ENCODE peak calls at places on chromosomes 5 and 9, in eight cellular contexts. U is HFF-Myc, X is neuronal stem cell, W is heart left ventricle, P is gastrocnemius medialis, S is skeletal muscle cell, D is K562, R is esophagus squamous epithelium. O is an unnamed sample.

GRCh38 chr9:32703635-32704034 is 68.2 kb upstream of the TAF1L start:
- DNase-seq in D (no peak), U (no peak), W (no peak), X (no peak), R (no peak), S (no peak), P (no peak), O (peak; percentile 9)

GRCh38 chr5:88882321-88883038 is 504 bp downstream of the MEF2C start:
- DNase-seq in D (no peak), S (no peak), P (no peak), R (no peak), U (no peak), W (no peak), X (no peak), O (no peak)

GRCh38 chr5:150783422-150783928 is 4.9 kb downstream of the SMIM3 start:
- DNase-seq in S (peak; percentile 70), W (peak; percentile 69), P (no peak), U (no peak), D (no peak), R (no peak), X (no peak), O (peak; percentile 99)

GRCh38 chr5:116453920-116454319 is 120.7 kb downstream of the SEMA6A start:
- DNase-seq in U (no peak), R (no peak), P (no peak), S (no peak), X (no peak), D (no peak), W (no peak), O (no peak)

GRCh38 chr5:8413975-8414374 is 545.0 kb downstream of the MTRR start:
- DNase-seq in P (no peak), U (no peak), D (no peak), S (no peak), W (no peak), X (no peak), R (no peak), O (no peak)

GRCh38 chr9:92610470-92611420 is 59.2 kb downstream of the IPPK start:
- DNase-seq in D (no peak), S (peak; percentile 58), W (peak; percentile 74), U (no peak), P (no peak), R (no peak), X (no peak), O (no peak)

GRCh38 chr5:17918373-17919104 is 284.3 kb downstream of the TAF11L14 start:
- DNase-seq in D (no peak), P (no peak), R (no peak), X (no peak), S (no peak), U (no peak), W (no peak), O (no peak)

GRCh38 chr9:108108290-108108689 is 618.7 kb upstream of the KLF4 start:
- DNase-seq in X (no peak), D (peak; percentile 29), S (no peak), U (no peak), P (no peak), R (no peak), W (no peak), O (no peak)

GRCh38 chr5:61256474-61256873 is 75.6 kb upstream of the ZSWIM6 start:
- DNase-seq in U (no peak), P (no peak), R (no peak), X (no peak), D (no peak), S (no peak), W (peak; percentile 73), O (no peak)

GRCh38 chr9:129247285-129248153 is 69.5 kb upstream of the IER5L start:
- DNase-seq in U (no peak), P (no peak), X (no peak), D (no peak), W (no peak), S (no peak), R (no peak), O (no peak)

GRCh38 chr9:134463293-134463692 is 137.0 kb downstream of the RXRA start:
- DNase-seq in S (no peak), U (no peak), R (no peak), W (no peak), P (no peak), D (no peak), X (no peak), O (no peak)

GRCh38 chr5:143913008-143913752 is 101.2 kb downstream of the HMHB1 start:
- DNase-seq in R (no peak), D (no peak), W (no peak), U (no peak), P (no peak), S (peak; percentile 77), X (no peak), O (no peak)

GRCh38 chr5:117425163-117425562 is 850.5 kb upstream of the SEMA6A start:
- DNase-seq in U (no peak), D (no peak), W (no peak), P (no peak), R (no peak), X (no peak), S (no peak), O (no peak)

GRCh38 chr5:80041536-80041935 is 6.4 kb downstream of the THBS4 start:
- DNase-seq in X (no peak), U (peak; percentile 11), D (no peak), P (no peak), W (no peak), R (no peak), S (no peak), O (no peak)

GRCh38 chr5:158739941-158740340 is 359.8 kb downstream of the EBF1 start:
- DNase-seq in U (no peak), W (no peak), S (no peak), D (no peak), X (no peak), P (no peak), R (no peak), O (no peak)

GRCh38 chr9:122087406-122088200 is 5.5 kb downstream of the TTLL11 start:
- DNase-seq in X (no peak), R (no peak), P (no peak), D (no peak), S (no peak), W (no peak), U (no peak), O (no peak)

GRCh38 chr9:126672634-126673284 is 59.0 kb downstream of the LMX1B start:
- DNase-seq in P (no peak), D (no peak), S (no peak), W (no peak), U (no peak), R (no peak), X (no peak), O (no peak)

GRCh38 chr5:43017438-43017820 is 22.7 kb downstream of the ANXA2R start:
- DNase-seq in D (no peak), R (no peak), S (no peak), U (no peak), P (no peak), W (no peak), X (no peak), O (no peak)

GRCh38 chr5:141604318-141604717 is 14.5 kb downstream of the DIAPH1 start:
- DNase-seq in D (peak; percentile 63), S (peak; percentile 83), U (peak; percentile 87), P (peak; percentile 84), R (no peak), W (no peak), X (no peak), O (no peak)

DNA sequence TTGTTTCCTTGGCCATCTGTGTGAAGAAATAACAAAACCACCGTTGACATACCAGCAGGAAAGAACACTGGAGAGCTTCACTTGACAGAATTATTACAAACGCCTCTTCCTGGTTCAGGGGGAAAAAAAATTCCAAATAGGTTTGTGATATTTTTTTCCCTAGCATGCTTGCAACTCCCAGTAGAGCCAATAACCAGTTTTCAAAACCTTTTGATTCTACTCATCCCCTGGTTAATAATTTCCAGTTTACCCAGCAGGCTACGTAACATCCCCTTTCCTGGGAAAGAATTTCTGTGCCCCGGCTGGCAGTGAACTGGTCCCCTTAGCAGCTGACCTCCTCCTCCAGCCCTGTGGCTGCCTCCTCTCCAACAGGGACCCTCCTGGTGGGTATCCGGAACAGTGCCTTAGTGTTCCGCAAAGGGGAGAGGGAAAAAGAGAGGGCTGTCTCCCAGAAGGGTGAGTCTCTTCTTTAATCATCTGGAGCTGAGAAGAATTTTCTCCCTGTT is 72.8 kb upstream of the BOD1 start:
- DNase-seq in R (no peak), S (no peak), U (no peak), P (no peak), D (no peak), W (no peak), X (no peak), O (no peak)
- H3K4me3 ChIP-seq in R (no peak overlapping the region), S (no peak overlapping the region), U (no peak overlapping the region), P (no peak overlapping the region), D (no peak overlapping the region), W (no peak overlapping the region), X (no peak overlapping the region), O (no peak overlapping the region)

GRCh38 chr5:90166816-90167215 is 242.7 kb downstream of the CETN3 start:
- DNase-seq in U (no peak), W (no peak), R (no peak), S (no peak), X (no peak), P (no peak), D (no peak), O (no peak)
- H3K4me3 ChIP-seq in U (no peak overlapping the region), W (no peak overlapping the region), R (no peak overlapping the region), S (no peak overlapping the region), X (no peak overlapping the region), P (no peak overlapping the region), D (no peak overlapping the region), O (no peak overlapping the region)

GRCh38 chr5:76082790-76083554 is at the start of gene SV2C:
- DNase-seq in U (no peak), W (peak; percentile 55), P (no peak), R (no peak), X (peak; percentile 47), D (no peak), S (no peak), O (no peak)

GRCh38 chr5:76086060-76086459 is 2.9 kb downstream of the SV2C start:
- DNase-seq in U (no peak), R (no peak), S (no peak), X (no peak), P (no peak), D (no peak), W (no peak), O (no peak)

GRCh38 chr5:76085286-76085579 is 2.0 kb downstream of the SV2C start:
- DNase-seq in X (no peak), R (no peak), P (no peak), S (no peak), U (no peak), D (no peak), W (no peak), O (no peak)

GRCh38 chr5:76083555-76084495 is 642 bp downstream of the SV2C start:
- DNase-seq in S (no peak), R (no peak), D (no peak), U (no peak), X (peak; percentile 46), W (no peak), P (no peak), O (no peak)

GRCh38 chr5:76084496-76085285 is 1.5 kb downstream of the SV2C start:
- DNase-seq in X (peak; percentile 54), S (no peak), W (no peak), U (no peak), R (no peak), D (no peak), P (no peak), O (no peak)
- H3K4me3 ChIP-seq in X (peak overlapping the region; percentile 80), S (no peak overlapping the region), W (no peak overlapping the region), U (no peak overlapping the region), R (no peak overlapping the region), D (no peak overlapping the region), P (no peak overlapping the region), O (peak overlapping the region; percentile 51)

DNA sequence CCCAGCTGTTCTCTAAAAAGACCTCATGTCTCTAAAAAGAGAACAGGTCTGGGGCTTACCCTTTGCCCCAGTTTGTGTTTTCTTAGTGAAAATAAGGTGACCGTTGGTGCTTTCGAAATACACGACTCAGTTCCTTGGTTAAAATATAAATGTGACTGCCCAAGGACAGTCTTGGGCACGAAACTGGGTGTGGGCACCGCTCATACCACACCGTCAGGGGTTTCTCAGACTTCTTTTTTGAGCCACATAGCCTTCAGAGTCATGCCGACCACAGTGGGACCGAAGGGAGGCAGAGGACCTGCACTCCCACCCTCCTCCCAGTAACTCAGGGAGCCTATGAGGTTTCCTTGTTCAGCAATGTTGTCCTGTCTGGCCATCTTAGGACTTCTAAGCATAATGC is 6.5 kb downstream of the SNX18 start:
- DNase-seq in U (no peak), D (no peak), W (no peak), R (no peak), X (no peak), S (no peak), P (no peak), O (no peak)
- H3K4me3 ChIP-seq in U (no peak overlapping the region), D (no peak overlapping the region), W (peak overlapping the region; percentile 1), R (no peak overlapping the region), X (no peak overlapping the region), S (no peak overlapping the region), P (peak overlapping the region; percentile 32), O (no peak overlapping the region)

O was measured in Jurkat, Clone E6-1.